ENCODE peak calls at places on chromosomes 7 and 10, in six cellular contexts. U, L, I, B, A and Z are unnamed samples.
A peak's percentile ranks its signal among the peaks of the same experiment; 100 is the strongest.

GRCh38 chr10:16386855-16387254 is 50.0 kb upstream of the PTER start:
- DNase-seq in U (no peak), L (no peak), I (no peak), B (no peak), A (no peak), Z (no peak)

GRCh38 chr10:97713351-97713827 is at the start of gene MARVELD1:
- DNase-seq in U (peak; percentile 95), L (peak; percentile 53), I (no peak), B (peak; percentile 79), A (peak; percentile 86), Z (no peak)

GRCh38 chr10:344582-345200 is 209.4 kb downstream of the ZMYND11 start:
- DNase-seq in U (no peak), L (no peak), I (no peak), B (no peak), A (no peak), Z (no peak)

GRCh38 chr7:11716185-11716584 is 115.8 kb downstream of the THSD7A start:
- DNase-seq in U (no peak), L (no peak), I (no peak), B (peak; percentile 16), A (no peak), Z (no peak)

GRCh38 chr7:134351424-134351823 is 34.7 kb upstream of the SLC35B4 start:
- DNase-seq in U (no peak), L (no peak), I (no peak), B (no peak), A (no peak), Z (no peak)

GRCh38 chr10:62831346-62831745 is 15.2 kb upstream of the EGR2 start:
- DNase-seq in U (no peak), L (peak; percentile 37), I (no peak), B (no peak), A (no peak), Z (no peak)

GRCh38 chr10:27637601-27638000 is 108.0 kb downstream of the MKX start:
- DNase-seq in U (no peak), L (no peak), I (no peak), B (no peak), A (no peak), Z (no peak)

GRCh38 chr7:32039000-32039756 is 31.0 kb downstream of the PDE1C start:
- DNase-seq in U (no peak), L (no peak), I (no peak), B (no peak), A (peak; percentile 51), Z (no peak)

GRCh38 chr7:33459340-33459751 is 330.0 kb downstream of the BBS9 start:
- DNase-seq in U (no peak), L (peak; percentile 3), I (no peak), B (no peak), A (peak; percentile 46), Z (no peak)

GRCh38 chr7:5695037-5695708 is 86.3 kb downstream of the RNF216 start:
- DNase-seq in U (peak; percentile 87), L (peak; percentile 80), I (no peak), B (no peak), A (peak; percentile 49), Z (peak; percentile 43)

GRCh38 chr7:75943864-75944263 is 28.9 kb downstream of the POR start:
- DNase-seq in U (no peak), L (no peak), I (no peak), B (no peak), A (peak; percentile 60), Z (no peak)

GRCh38 chr7:44971991-44972441 is 6.8 kb downstream of the MYO1G start:
- DNase-seq in U (peak; percentile 3), L (no peak), I (no peak), B (peak; percentile 8), A (no peak), Z (no peak)

GRCh38 chr7:151373599-151373998 is 32.0 kb downstream of the NUB1 start:
- DNase-seq in U (peak; percentile 31), L (no peak), I (no peak), B (no peak), A (no peak), Z (no peak)

GRCh38 chr10:103276251-103276936 is 544 bp upstream of the INA start:
- DNase-seq in U (no peak), L (no peak), I (no peak), B (no peak), A (no peak), Z (no peak)

GRCh38 chr10:101066146-101066889 is 4.5 kb downstream of the KAZALD1 start:
- DNase-seq in U (peak; percentile 92), L (no peak), I (no peak), B (peak; percentile 93), A (peak; percentile 92), Z (peak; percentile 68)